ENCODE peak calls at places on chromosomes 11 and 22, in five cellular contexts. I, A, G, M and Q are unnamed samples.

GRCh38 chr11:104333977-104334376 is 170.0 kb upstream of the PDGFD start:
- DNase-seq in M (peak; percentile 14), A (no peak), G (no peak), I (no peak), Q (no peak)

GRCh38 chr22:48960576-48960975 is 867.1 kb downstream of the BRD1 start:
- DNase-seq in I (no peak), M (peak; percentile 8), A (peak; percentile 43), G (no peak), Q (no peak)

GRCh38 chr11:6328321-6328720 is 8.0 kb upstream of the CAVIN3 start:
- DNase-seq in M (no peak), I (peak; percentile 8), G (no peak), A (no peak), Q (no peak)

GRCh38 chr22:27757928-27758525 is 43.5 kb downstream of the MN1 start:
- DNase-seq in I (no peak), A (no peak), G (no peak), M (no peak), Q (no peak)

GRCh38 chr11:106925245-106925644 is 93.0 kb downstream of the GUCY1A2 start:
- DNase-seq in G (no peak), I (no peak), A (no peak), M (no peak), Q (no peak)

GRCh38 chr11:46120711-46121327 is 435 bp downstream of the PHF21A start:
- DNase-seq in M (peak; percentile 61), I (peak; percentile 78), G (no peak), A (no peak), Q (peak; percentile 21)

GRCh38 chr11:14235701-14236100 is 123.3 kb downstream of the RRAS2 start:
- DNase-seq in G (no peak), A (no peak), M (no peak), I (no peak), Q (no peak)

GRCh38 chr11:133176748-133177147 is 355.6 kb downstream of the OPCML start:
- DNase-seq in G (no peak), M (no peak), I (no peak), A (no peak), Q (no peak)

GRCh38 chr11:119990306-119991021 is 147.4 kb downstream of the TRIM29 start:
- DNase-seq in A (no peak), I (no peak), G (no peak), M (peak; percentile 25), Q (no peak)

GRCh38 chr11:5831196-5831829 is 10.4 kb downstream of the OR52E6 start:
- DNase-seq in M (no peak), G (no peak), I (no peak), A (no peak), Q (no peak)

GRCh38 chr11:123304828-123305530 is 109.9 kb upstream of the CLMP start:
- DNase-seq in M (no peak), I (no peak), A (no peak), G (no peak), Q (no peak)
- H3K4me3 ChIP-seq in M (no peak overlapping the region), I (no peak overlapping the region), A (no peak overlapping the region), G (no peak overlapping the region), Q (no peak overlapping the region)

DNA sequence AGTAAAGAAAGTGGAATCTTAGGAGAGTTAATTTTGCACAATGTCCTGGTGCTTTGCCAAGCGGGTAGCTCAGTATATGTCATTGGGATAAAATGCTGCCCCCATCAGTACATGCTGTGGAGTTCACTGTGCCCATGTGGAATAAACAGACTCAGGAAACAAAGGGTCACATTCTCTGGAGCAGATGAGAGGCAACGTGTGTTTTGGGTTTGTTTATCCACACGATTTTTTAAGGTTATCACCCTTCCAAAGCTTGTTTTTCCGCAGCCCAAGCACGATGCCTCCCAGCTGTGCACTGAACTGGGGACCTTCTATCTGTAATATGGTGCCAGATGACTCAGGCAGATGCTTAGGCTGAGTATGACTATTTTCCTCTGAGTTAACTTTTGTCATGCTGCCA is 6.4 kb downstream of the OR4D6 start:
- DNase-seq in A (no peak), M (no peak), G (no peak), I (no peak), Q (no peak)
- H3K4me3 ChIP-seq in A (no peak overlapping the region), M (no peak overlapping the region), G (no peak overlapping the region), I (no peak overlapping the region), Q (no peak overlapping the region)

GRCh38 chr11:77440678-77441077 is 33.2 kb downstream of the PAK1 start:
- DNase-seq in A (no peak), G (no peak), I (no peak), M (no peak), Q (no peak)

GRCh38 chr11:77436969-77437368 is 36.9 kb downstream of the PAK1 start:
- DNase-seq in G (no peak), M (no peak), I (no peak), A (no peak), Q (no peak)

GRCh38 chr11:77436501-77436900 is 37.4 kb downstream of the PAK1 start:
- DNase-seq in M (no peak), I (no peak), A (no peak), G (no peak), Q (no peak)

GRCh38 chr11:77435972-77436371 is 37.9 kb downstream of the PAK1 start:
- DNase-seq in A (no peak), G (no peak), M (no peak), I (no peak), Q (no peak)

GRCh38 chr11:77438487-77438886 is 35.4 kb downstream of the PAK1 start:
- DNase-seq in A (no peak), G (no peak), I (no peak), M (no peak), Q (no peak)
- H3K4me3 ChIP-seq in A (no peak overlapping the region), G (no peak overlapping the region), I (no peak overlapping the region), M (no peak overlapping the region), Q (no peak overlapping the region)

GRCh38 chr11:92500463-92500862 is 275.8 kb downstream of the FAT3 start:
- DNase-seq in G (no peak), A (no peak), I (no peak), M (no peak), Q (no peak)
- H3K4me3 ChIP-seq in G (no peak overlapping the region), A (no peak overlapping the region), I (no peak overlapping the region), M (no peak overlapping the region), Q (no peak overlapping the region)

GRCh38 chr11:61062181-61062955 is 39.9 kb upstream of the CD5 start:
- DNase-seq in A (peak; percentile 43), M (no peak), I (no peak), G (no peak), Q (no peak)
- H3K4me3 ChIP-seq in A (no peak overlapping the region), M (no peak overlapping the region), I (no peak overlapping the region), G (no peak overlapping the region), Q (no peak overlapping the region)

DNA sequence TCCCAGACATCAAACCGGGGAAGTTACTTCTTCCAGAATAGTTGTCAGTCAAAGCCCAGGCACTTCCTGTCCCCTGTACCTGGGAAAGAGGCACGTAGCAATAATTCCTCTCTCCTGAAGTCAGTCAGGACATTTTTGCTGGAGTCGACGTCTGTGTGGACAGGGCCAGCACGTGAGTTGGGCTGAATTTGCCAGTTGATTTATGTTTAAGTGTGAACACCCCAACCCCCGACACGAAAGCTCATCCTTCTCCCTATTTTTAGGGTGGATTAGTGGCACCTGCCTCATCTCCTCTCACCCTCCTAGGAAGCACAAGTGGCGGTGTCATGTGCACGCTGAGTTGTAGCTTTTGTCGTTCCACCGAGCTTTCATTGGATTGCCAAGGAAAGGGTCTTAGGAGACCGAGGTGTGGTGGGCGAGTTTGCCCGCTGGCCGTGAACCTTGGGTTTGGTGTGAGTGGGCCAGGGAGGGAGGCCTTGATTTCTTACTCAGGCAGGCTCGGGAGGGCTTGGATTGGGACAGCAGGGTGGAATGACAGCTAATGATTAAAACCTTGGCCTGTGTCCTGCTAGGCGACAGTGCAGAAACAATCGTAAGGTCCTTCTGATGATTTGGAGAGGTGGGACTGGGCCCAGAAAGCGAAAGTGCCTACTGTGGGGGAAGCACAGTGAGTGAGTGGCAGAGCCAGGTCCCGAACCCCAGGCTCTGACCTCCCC is 87.0 kb upstream of the CRYBB3 start:
- DNase-seq in A (peak; percentile 65), G (no peak), M (no peak), I (no peak), Q (no peak)
- H3K4me3 ChIP-seq in A (peak overlapping the region; percentile 63), G (no peak overlapping the region), M (peak overlapping the region; percentile 59), I (no peak overlapping the region), Q (no peak overlapping the region)

GRCh38 chr11:33040862-33041453 is 1.6 kb downstream of the TCP11L1 start:
- DNase-seq in I (no peak), M (no peak), G (no peak), A (no peak), Q (no peak)

GRCh38 chr11:33044281-33044680 is 4.9 kb downstream of the TCP11L1 start:
- DNase-seq in G (no peak), A (no peak), M (no peak), I (peak; percentile 34), Q (no peak)

GRCh38 chr11:33043221-33043833 is 4.0 kb downstream of the TCP11L1 start:
- DNase-seq in G (no peak), A (no peak), I (no peak), M (no peak), Q (no peak)

GRCh38 chr11:33039274-33040126 is at the start of gene TCP11L1:
- DNase-seq in I (peak; percentile 93), G (peak; percentile 59), A (peak; percentile 96), M (peak; percentile 95), Q (peak; percentile 60)

GRCh38 chr11:33040127-33040861 is 922 bp downstream of the TCP11L1 start:
- DNase-seq in M (no peak), A (no peak), I (peak; percentile 44), G (no peak), Q (no peak)
- H3K4me3 ChIP-seq in M (peak overlapping the region; percentile 90), A (peak overlapping the region; percentile 90), I (peak overlapping the region; percentile 63), G (peak overlapping the region; percentile 100), Q (peak overlapping the region; percentile 94)

GRCh38 chr22:35314161-35314942 is 14.7 kb downstream of the TOM1 start:
- DNase-seq in M (no peak), G (no peak), A (peak; percentile 79), I (no peak), Q (no peak)
- H3K4me3 ChIP-seq in M (no peak overlapping the region), G (no peak overlapping the region), A (no peak overlapping the region), I (no peak overlapping the region), Q (no peak overlapping the region)

DNA sequence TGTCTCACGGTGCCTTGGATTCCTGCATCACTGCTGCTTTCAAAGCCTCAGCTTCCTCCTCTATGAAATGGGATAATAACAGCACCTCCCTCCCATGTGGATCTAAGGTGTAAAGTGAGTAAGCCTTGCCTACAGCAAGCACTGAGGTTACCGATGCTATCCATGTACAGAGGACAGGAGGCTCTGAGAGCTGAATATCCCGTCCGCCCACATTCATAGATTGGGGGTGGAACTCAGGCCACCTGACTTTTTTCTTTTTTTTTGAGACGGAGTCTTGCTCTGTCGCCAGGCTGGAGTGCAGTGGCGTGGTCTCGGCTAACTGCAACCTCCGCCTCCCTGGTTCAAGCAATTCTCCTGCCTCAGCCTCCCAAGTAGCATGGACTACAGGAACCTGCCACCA is 12.5 kb downstream of the PDGFB start:
- DNase-seq in G (no peak), A (no peak), I (no peak), M (no peak), Q (no peak)
- H3K4me3 ChIP-seq in G (no peak overlapping the region), A (no peak overlapping the region), I (no peak overlapping the region), M (no peak overlapping the region), Q (no peak overlapping the region)

GRCh38 chr22:19719488-19720021 is 3.8 kb upstream of the GP1BB start:
- DNase-seq in G (no peak), I (no peak), A (no peak), M (no peak), Q (no peak)
- H3K4me3 ChIP-seq in G (no peak overlapping the region), I (no peak overlapping the region), A (no peak overlapping the region), M (peak overlapping the region; percentile 84), Q (no peak overlapping the region)